ENCODE peak calls at places on chromosomes 1 and 21, in ten cellular contexts. One of them, this sample, is unnamed. For H3K4me1 and H3K36me3, the result is how much of the 10 kb centered on the place peaks cover.

GRCh38 chr1:115714572-115715141 is 53.9 kb downstream of the CASQ2 start:
- DNase-seq in heart left ventricle: no peak
- DNase-seq in transverse colon: peak
- DNase-seq in left ventricle myocardium inferior: no peak
- DNase-seq in CD8-positive, alpha-beta memory T cell: no peak
- DNase-seq in naive thymus-derived CD4-positive, alpha-beta T cell: no peak
- DNase-seq in tibial artery: no peak
- DNase-seq in Panc1: no peak
- DNase-seq in mesendoderm: peak
- DNase-seq in mammary epithelial cell: peak
- DNase-seq in this sample: no peak

GRCh38 chr21:41621523-41621922 is 113.6 kb upstream of the TMPRSS2 start:
- DNase-seq in left ventricle myocardium inferior: no peak
- DNase-seq in CD8-positive, alpha-beta memory T cell: no peak
- DNase-seq in heart left ventricle: no peak
- DNase-seq in transverse colon: no peak
- DNase-seq in mesendoderm: no peak
- DNase-seq in naive thymus-derived CD4-positive, alpha-beta T cell: no peak
- DNase-seq in mammary epithelial cell: no peak
- DNase-seq in Panc1: no peak
- DNase-seq in tibial artery: no peak
- DNase-seq in this sample: no peak

GRCh38 chr1:33130297-33130696 is 49.3 kb downstream of the AZIN2 start:
- DNase-seq in transverse colon: no peak
- DNase-seq in Panc1: no peak
- DNase-seq in naive thymus-derived CD4-positive, alpha-beta T cell: no peak
- DNase-seq in mesendoderm: peak
- DNase-seq in mammary epithelial cell: peak
- DNase-seq in heart left ventricle: no peak
- DNase-seq in tibial artery: no peak
- DNase-seq in left ventricle myocardium inferior: no peak
- DNase-seq in CD8-positive, alpha-beta memory T cell: no peak
- DNase-seq in this sample: no peak

GRCh38 chr1:112687361-112687760 is 12.9 kb downstream of the MOV10 start:
- DNase-seq in naive thymus-derived CD4-positive, alpha-beta T cell: no peak
- DNase-seq in transverse colon: no peak
- DNase-seq in left ventricle myocardium inferior: no peak
- DNase-seq in mesendoderm: no peak
- DNase-seq in heart left ventricle: no peak
- DNase-seq in CD8-positive, alpha-beta memory T cell: no peak
- DNase-seq in Panc1: no peak
- DNase-seq in mammary epithelial cell: peak
- DNase-seq in tibial artery: no peak
- DNase-seq in this sample: no peak

GRCh38 chr1:217333939-217334338 is 297.0 kb downstream of the GPATCH2 start:
- DNase-seq in CD8-positive, alpha-beta memory T cell: no peak
- DNase-seq in mammary epithelial cell: peak
- DNase-seq in left ventricle myocardium inferior: no peak
- DNase-seq in Panc1: peak
- DNase-seq in transverse colon: peak
- DNase-seq in heart left ventricle: no peak
- DNase-seq in mesendoderm: peak
- DNase-seq in naive thymus-derived CD4-positive, alpha-beta T cell: no peak
- DNase-seq in tibial artery: no peak
- DNase-seq in this sample: no peak

GRCh38 chr1:79059361-79059760 is 52.8 kb upstream of the ADGRL4 start:
- DNase-seq in transverse colon: no peak
- DNase-seq in tibial artery: no peak
- DNase-seq in naive thymus-derived CD4-positive, alpha-beta T cell: no peak
- DNase-seq in Panc1: no peak
- DNase-seq in mesendoderm: no peak
- DNase-seq in mammary epithelial cell: peak
- DNase-seq in left ventricle myocardium inferior: no peak
- DNase-seq in CD8-positive, alpha-beta memory T cell: no peak
- DNase-seq in heart left ventricle: no peak
- DNase-seq in this sample: no peak

GRCh38 chr1:41773144-41773571 is 145.6 kb downstream of the HIVEP3 start:
- DNase-seq in naive thymus-derived CD4-positive, alpha-beta T cell: no peak
- DNase-seq in mesendoderm: no peak
- DNase-seq in heart left ventricle: no peak
- DNase-seq in Panc1: no peak
- DNase-seq in left ventricle myocardium inferior: no peak
- DNase-seq in CD8-positive, alpha-beta memory T cell: no peak
- DNase-seq in transverse colon: no peak
- DNase-seq in mammary epithelial cell: peak
- DNase-seq in tibial artery: no peak
- DNase-seq in this sample: no peak

GRCh38 chr21:29163381-29164115 is 33.1 kb downstream of the MAP3K7CL start:
- DNase-seq in left ventricle myocardium inferior: peak
- DNase-seq in naive thymus-derived CD4-positive, alpha-beta T cell: no peak
- DNase-seq in heart left ventricle: no peak
- DNase-seq in Panc1: no peak
- DNase-seq in tibial artery: no peak
- DNase-seq in mesendoderm: no peak
- DNase-seq in transverse colon: no peak
- DNase-seq in mammary epithelial cell: no peak
- DNase-seq in CD8-positive, alpha-beta memory T cell: no peak
- DNase-seq in this sample: no peak

GRCh38 chr1:39434797-39435395 is 56.5 kb upstream of the BMP8A start:
- DNase-seq in mammary epithelial cell: no peak
- DNase-seq in transverse colon: no peak
- DNase-seq in heart left ventricle: no peak
- DNase-seq in tibial artery: no peak
- DNase-seq in mesendoderm: no peak
- DNase-seq in Panc1: no peak
- DNase-seq in naive thymus-derived CD4-positive, alpha-beta T cell: no peak
- DNase-seq in CD8-positive, alpha-beta memory T cell: no peak
- DNase-seq in left ventricle myocardium inferior: no peak
- DNase-seq in this sample: no peak

GRCh38 chr1:174768516-174768915 is 231.2 kb upstream of the CACYBP start:
- DNase-seq in Panc1: no peak
- DNase-seq in naive thymus-derived CD4-positive, alpha-beta T cell: no peak
- DNase-seq in tibial artery: no peak
- DNase-seq in transverse colon: no peak
- DNase-seq in mammary epithelial cell: no peak
- DNase-seq in mesendoderm: no peak
- DNase-seq in CD8-positive, alpha-beta memory T cell: no peak
- DNase-seq in heart left ventricle: no peak
- DNase-seq in left ventricle myocardium inferior: no peak
- DNase-seq in this sample: no peak

GRCh38 chr21:41130883-41131282 is 37.1 kb upstream of the BACE2 start:
- DNase-seq in heart left ventricle: no peak
- DNase-seq in mesendoderm: no peak
- DNase-seq in CD8-positive, alpha-beta memory T cell: no peak
- DNase-seq in mammary epithelial cell: no peak
- DNase-seq in left ventricle myocardium inferior: no peak
- DNase-seq in transverse colon: no peak
- DNase-seq in naive thymus-derived CD4-positive, alpha-beta T cell: no peak
- DNase-seq in tibial artery: no peak
- DNase-seq in Panc1: no peak
- DNase-seq in this sample: no peak

GRCh38 chr1:67515324-67516080 is 85.3 kb upstream of the SERBP1 start:
- DNase-seq in tibial artery: no peak
- DNase-seq in transverse colon: no peak
- DNase-seq in naive thymus-derived CD4-positive, alpha-beta T cell: no peak
- DNase-seq in mesendoderm: peak
- DNase-seq in CD8-positive, alpha-beta memory T cell: no peak
- DNase-seq in left ventricle myocardium inferior: no peak
- DNase-seq in mammary epithelial cell: no peak
- DNase-seq in heart left ventricle: no peak
- DNase-seq in Panc1: no peak
- DNase-seq in this sample: no peak

GRCh38 chr1:59141267-59141863 is 155.5 kb upstream of the FGGY start:
- DNase-seq in left ventricle myocardium inferior: peak
- DNase-seq in CD8-positive, alpha-beta memory T cell: no peak
- DNase-seq in naive thymus-derived CD4-positive, alpha-beta T cell: no peak
- DNase-seq in transverse colon: no peak
- DNase-seq in mesendoderm: no peak
- DNase-seq in heart left ventricle: peak
- DNase-seq in tibial artery: no peak
- DNase-seq in Panc1: no peak
- DNase-seq in mammary epithelial cell: no peak
- DNase-seq in this sample: no peak

GRCh38 chr1:184193451-184193850 is 141.9 kb downstream of the TSEN15 start:
- DNase-seq in mammary epithelial cell: no peak
- DNase-seq in mesendoderm: no peak
- DNase-seq in transverse colon: no peak
- DNase-seq in tibial artery: no peak
- DNase-seq in left ventricle myocardium inferior: peak
- DNase-seq in Panc1: no peak
- DNase-seq in heart left ventricle: no peak
- DNase-seq in naive thymus-derived CD4-positive, alpha-beta T cell: no peak
- DNase-seq in CD8-positive, alpha-beta memory T cell: no peak
- DNase-seq in this sample: no peak

GRCh38 chr1:121483961-121484424 is 299.2 kb downstream of the SRGAP2C start:
- DNase-seq in tibial artery: no peak
- DNase-seq in left ventricle myocardium inferior: no peak
- DNase-seq in mesendoderm: peak
- DNase-seq in Panc1: no peak
- DNase-seq in naive thymus-derived CD4-positive, alpha-beta T cell: no peak
- DNase-seq in heart left ventricle: no peak
- DNase-seq in CD8-positive, alpha-beta memory T cell: no peak
- DNase-seq in transverse colon: no peak
- DNase-seq in mammary epithelial cell: peak
- DNase-seq in this sample: no peak

GRCh38 chr1:58545591-58546519 is 671 bp downstream of the OMA1 start:
- DNase-seq in Panc1: no peak
- DNase-seq in left ventricle myocardium inferior: peak
- DNase-seq in CD8-positive, alpha-beta memory T cell: peak
- DNase-seq in tibial artery: peak
- DNase-seq in heart left ventricle: peak
- DNase-seq in transverse colon: peak
- DNase-seq in naive thymus-derived CD4-positive, alpha-beta T cell: peak
- DNase-seq in mesendoderm: peak
- DNase-seq in mammary epithelial cell: peak
- DNase-seq in this sample: peak

GRCh38 chr1:228265167-228265566 is 57.3 kb downstream of the OBSCN start:
- DNase-seq in naive thymus-derived CD4-positive, alpha-beta T cell: no peak
- DNase-seq in transverse colon: no peak
- DNase-seq in heart left ventricle: no peak
- DNase-seq in mesendoderm: no peak
- DNase-seq in tibial artery: no peak
- DNase-seq in CD8-positive, alpha-beta memory T cell: no peak
- DNase-seq in left ventricle myocardium inferior: no peak
- DNase-seq in Panc1: no peak
- DNase-seq in mammary epithelial cell: no peak
- DNase-seq in this sample: no peak

GRCh38 chr21:25506887-25507286 is 100.4 kb downstream of the MRPL39 start:
- DNase-seq in mesendoderm: no peak
- DNase-seq in Panc1: peak
- DNase-seq in mammary epithelial cell: no peak
- DNase-seq in heart left ventricle: no peak
- DNase-seq in transverse colon: no peak
- DNase-seq in left ventricle myocardium inferior: no peak
- DNase-seq in naive thymus-derived CD4-positive, alpha-beta T cell: no peak
- DNase-seq in CD8-positive, alpha-beta memory T cell: no peak
- DNase-seq in tibial artery: no peak
- DNase-seq in this sample: no peak

DNA sequence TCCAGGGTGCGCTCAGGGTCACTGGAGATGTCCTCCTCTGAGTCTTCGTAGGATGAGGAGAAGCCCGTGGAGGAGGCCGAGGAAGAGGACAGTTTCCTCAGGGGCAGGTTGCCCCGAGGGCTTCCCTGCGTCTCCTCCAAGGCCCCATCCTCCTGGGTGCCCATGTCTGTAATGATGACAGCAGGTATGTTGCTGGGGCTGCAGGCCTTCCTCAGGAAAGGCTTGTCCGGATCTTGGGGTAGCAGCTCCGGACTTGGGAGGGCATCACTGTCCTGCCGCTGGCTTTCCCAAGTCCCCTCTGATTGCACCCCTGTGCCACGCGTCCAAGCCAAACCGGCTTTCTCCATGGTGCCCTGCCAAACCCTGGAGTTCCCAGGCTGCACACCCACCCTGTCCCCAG is 3.5 kb downstream of the ITPKB start:
- DNase-seq in tibial artery: no peak
- DNase-seq in naive thymus-derived CD4-positive, alpha-beta T cell: no peak
- DNase-seq in CD8-positive, alpha-beta memory T cell: no peak
- DNase-seq in mammary epithelial cell: no peak
- DNase-seq in Panc1: no peak
- DNase-seq in transverse colon: no peak
- DNase-seq in left ventricle myocardium inferior: no peak
- DNase-seq in heart left ventricle: no peak
- DNase-seq in mesendoderm: no peak
- DNase-seq in this sample: no peak
- H3K4me1 ChIP-seq in tibial artery: under half
- H3K4me1 ChIP-seq in naive thymus-derived CD4-positive, alpha-beta T cell: under half
- H3K4me1 ChIP-seq in CD8-positive, alpha-beta memory T cell: under half
- H3K4me1 ChIP-seq in mammary epithelial cell: under half
- H3K4me1 ChIP-seq in Panc1: under half
- H3K4me1 ChIP-seq in transverse colon: under half
- H3K4me1 ChIP-seq in left ventricle myocardium inferior: half or more
- H3K4me1 ChIP-seq in heart left ventricle: half or more
- H3K4me1 ChIP-seq in mesendoderm: under half
- H3K4me1 ChIP-seq in this sample: under half

GRCh38 chr1:10320336-10320735 is 78.5 kb upstream of the PGD start:
- DNase-seq in heart left ventricle: no peak
- DNase-seq in tibial artery: no peak
- DNase-seq in mammary epithelial cell: no peak
- DNase-seq in transverse colon: no peak
- DNase-seq in mesendoderm: no peak
- DNase-seq in Panc1: no peak
- DNase-seq in naive thymus-derived CD4-positive, alpha-beta T cell: no peak
- DNase-seq in left ventricle myocardium inferior: no peak
- DNase-seq in CD8-positive, alpha-beta memory T cell: no peak
- DNase-seq in this sample: no peak
- H3K36me3 ChIP-seq in heart left ventricle: half or more
- H3K36me3 ChIP-seq in tibial artery: under half
- H3K36me3 ChIP-seq in mammary epithelial cell: under half
- H3K36me3 ChIP-seq in transverse colon: under half
- H3K36me3 ChIP-seq in mesendoderm: under half
- H3K36me3 ChIP-seq in Panc1: under half
- H3K36me3 ChIP-seq in naive thymus-derived CD4-positive, alpha-beta T cell: under half
- H3K36me3 ChIP-seq in left ventricle myocardium inferior: under half
- H3K36me3 ChIP-seq in CD8-positive, alpha-beta memory T cell: under half
- H3K36me3 ChIP-seq in this sample: under half

DNA sequence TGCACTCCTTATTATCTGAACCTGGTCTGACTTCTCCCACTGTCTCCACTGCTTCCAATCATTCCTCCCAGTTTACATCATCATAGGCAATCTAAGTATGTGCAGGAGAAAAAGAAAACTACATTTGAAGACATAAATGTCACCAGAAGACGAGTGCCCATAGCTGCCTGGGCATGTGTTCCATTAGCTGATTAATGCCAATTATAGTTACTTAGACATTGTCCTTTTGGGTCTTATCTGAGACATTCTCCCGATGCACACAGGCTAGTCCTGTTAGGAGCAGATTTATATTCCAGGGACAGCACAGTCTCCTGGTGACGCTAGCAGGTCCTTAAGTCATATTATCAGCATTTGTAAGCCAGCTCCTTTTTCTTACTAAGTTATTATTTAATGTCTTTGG is 52.6 kb upstream of the PTGFRN start:
- DNase-seq in mammary epithelial cell: no peak
- DNase-seq in tibial artery: no peak
- DNase-seq in transverse colon: no peak
- DNase-seq in naive thymus-derived CD4-positive, alpha-beta T cell: no peak
- DNase-seq in left ventricle myocardium inferior: no peak
- DNase-seq in mesendoderm: no peak
- DNase-seq in Panc1: no peak
- DNase-seq in CD8-positive, alpha-beta memory T cell: no peak
- DNase-seq in heart left ventricle: no peak
- DNase-seq in this sample: no peak
- H3K4me1 ChIP-seq in mammary epithelial cell: under half
- H3K4me1 ChIP-seq in tibial artery: under half
- H3K4me1 ChIP-seq in transverse colon: under half
- H3K4me1 ChIP-seq in naive thymus-derived CD4-positive, alpha-beta T cell: under half
- H3K4me1 ChIP-seq in left ventricle myocardium inferior: under half
- H3K4me1 ChIP-seq in mesendoderm: under half
- H3K4me1 ChIP-seq in Panc1: under half
- H3K4me1 ChIP-seq in CD8-positive, alpha-beta memory T cell: under half
- H3K4me1 ChIP-seq in heart left ventricle: under half
- H3K4me1 ChIP-seq in this sample: under half

GRCh38 chr1:154847891-154848290 is 22.2 kb downstream of the KCNN3 start:
- DNase-seq in Panc1: no peak
- DNase-seq in mesendoderm: no peak
- DNase-seq in heart left ventricle: no peak
- DNase-seq in transverse colon: no peak
- DNase-seq in naive thymus-derived CD4-positive, alpha-beta T cell: no peak
- DNase-seq in tibial artery: no peak
- DNase-seq in left ventricle myocardium inferior: no peak
- DNase-seq in CD8-positive, alpha-beta memory T cell: no peak
- DNase-seq in mammary epithelial cell: no peak
- DNase-seq in this sample: no peak
- H3K36me3 ChIP-seq in Panc1: under half
- H3K36me3 ChIP-seq in mesendoderm: under half
- H3K36me3 ChIP-seq in heart left ventricle: under half
- H3K36me3 ChIP-seq in transverse colon: under half
- H3K36me3 ChIP-seq in naive thymus-derived CD4-positive, alpha-beta T cell: under half
- H3K36me3 ChIP-seq in tibial artery: under half
- H3K36me3 ChIP-seq in left ventricle myocardium inferior: under half
- H3K36me3 ChIP-seq in CD8-positive, alpha-beta memory T cell: under half
- H3K36me3 ChIP-seq in mammary epithelial cell: under half
- H3K36me3 ChIP-seq in this sample: under half

This sample was measured in effector memory CD4-positive, alpha-beta T cell.